ENCODE peak calls at places on chromosomes 3 and 15, in eight cellular contexts. One of them, this sample, is unnamed. For H3K4me1, the result is how much of the 10 kb centered on the place peaks cover.

GRCh38 chr3:100615684-100616083 is 6.3 kb downstream of the ADGRG7 start:
- DNase-seq in GM12878: no peak
- DNase-seq in body of pancreas: no peak
- DNase-seq in cardiac muscle cell: no peak
- DNase-seq in GM23248: peak
- DNase-seq in CD4-positive, alpha-beta memory T cell: no peak
- DNase-seq in K562: no peak
- DNase-seq in gastrocnemius medialis: no peak
- DNase-seq in this sample: no peak

GRCh38 chr3:120341658-120342346 is 7.4 kb downstream of the LRRC58 start:
- DNase-seq in GM12878: no peak
- DNase-seq in body of pancreas: no peak
- DNase-seq in cardiac muscle cell: no peak
- DNase-seq in GM23248: no peak
- DNase-seq in CD4-positive, alpha-beta memory T cell: no peak
- DNase-seq in K562: no peak
- DNase-seq in gastrocnemius medialis: no peak
- DNase-seq in this sample: no peak

GRCh38 chr3:117734431-117734830 is 1024.9 kb downstream of the TUSC7 start:
- DNase-seq in GM12878: no peak
- DNase-seq in body of pancreas: no peak
- DNase-seq in cardiac muscle cell: no peak
- DNase-seq in GM23248: peak
- DNase-seq in CD4-positive, alpha-beta memory T cell: no peak
- DNase-seq in K562: no peak
- DNase-seq in gastrocnemius medialis: no peak
- DNase-seq in this sample: no peak

GRCh38 chr3:73546961-73547360 is 77.8 kb downstream of the PDZRN3 start:
- DNase-seq in GM12878: no peak
- DNase-seq in body of pancreas: no peak
- DNase-seq in cardiac muscle cell: no peak
- DNase-seq in GM23248: peak
- DNase-seq in CD4-positive, alpha-beta memory T cell: no peak
- DNase-seq in K562: no peak
- DNase-seq in gastrocnemius medialis: no peak
- DNase-seq in this sample: no peak

GRCh38 chr3:124268355-124268754 is 276.4 kb upstream of the ROPN1 start:
- DNase-seq in GM12878: no peak
- DNase-seq in body of pancreas: no peak
- DNase-seq in cardiac muscle cell: no peak
- DNase-seq in GM23248: no peak
- DNase-seq in CD4-positive, alpha-beta memory T cell: no peak
- DNase-seq in K562: no peak
- DNase-seq in gastrocnemius medialis: no peak
- DNase-seq in this sample: no peak

GRCh38 chr15:100928632-100929280 is 9.6 kb downstream of the LRRK1 start:
- DNase-seq in GM12878: no peak
- DNase-seq in body of pancreas: no peak
- DNase-seq in cardiac muscle cell: no peak
- DNase-seq in GM23248: no peak
- DNase-seq in CD4-positive, alpha-beta memory T cell: no peak
- DNase-seq in K562: no peak
- DNase-seq in gastrocnemius medialis: no peak
- DNase-seq in this sample: no peak

GRCh38 chr3:69294014-69294771 is 91.7 kb downstream of the FRMD4B start:
- DNase-seq in GM12878: no peak
- DNase-seq in body of pancreas: no peak
- DNase-seq in cardiac muscle cell: peak
- DNase-seq in GM23248: peak
- DNase-seq in CD4-positive, alpha-beta memory T cell: no peak
- DNase-seq in K562: no peak
- DNase-seq in gastrocnemius medialis: no peak
- DNase-seq in this sample: no peak

GRCh38 chr3:28347374-28348285 is 891 bp upstream of the ZCWPW2 start:
- DNase-seq in GM12878: no peak
- DNase-seq in body of pancreas: no peak
- DNase-seq in cardiac muscle cell: no peak
- DNase-seq in GM23248: peak
- DNase-seq in CD4-positive, alpha-beta memory T cell: no peak
- DNase-seq in K562: peak
- DNase-seq in gastrocnemius medialis: no peak
- DNase-seq in this sample: no peak

GRCh38 chr15:41794081-41794480 is 19.8 kb downstream of the MAPKBP1 start:
- DNase-seq in GM12878: no peak
- DNase-seq in body of pancreas: no peak
- DNase-seq in cardiac muscle cell: no peak
- DNase-seq in GM23248: peak
- DNase-seq in CD4-positive, alpha-beta memory T cell: no peak
- DNase-seq in K562: no peak
- DNase-seq in gastrocnemius medialis: no peak
- DNase-seq in this sample: no peak

GRCh38 chr3:195208631-195209030 is 62.3 kb downstream of the XXYLT1 start:
- DNase-seq in GM12878: no peak
- DNase-seq in body of pancreas: no peak
- DNase-seq in cardiac muscle cell: no peak
- DNase-seq in GM23248: no peak
- DNase-seq in CD4-positive, alpha-beta memory T cell: no peak
- DNase-seq in K562: no peak
- DNase-seq in gastrocnemius medialis: no peak
- DNase-seq in this sample: no peak

GRCh38 chr3:35640736-35641135 is 1.4 kb downstream of the ARPP21 start:
- DNase-seq in GM12878: no peak
- DNase-seq in body of pancreas: no peak
- DNase-seq in cardiac muscle cell: no peak
- DNase-seq in GM23248: no peak
- DNase-seq in CD4-positive, alpha-beta memory T cell: no peak
- DNase-seq in K562: no peak
- DNase-seq in gastrocnemius medialis: no peak
- DNase-seq in this sample: no peak

GRCh38 chr3:127368186-127369032 is 80.6 kb upstream of the PRR20G start:
- DNase-seq in GM12878: no peak
- DNase-seq in body of pancreas: no peak
- DNase-seq in cardiac muscle cell: no peak
- DNase-seq in GM23248: no peak
- DNase-seq in CD4-positive, alpha-beta memory T cell: no peak
- DNase-seq in K562: no peak
- DNase-seq in gastrocnemius medialis: no peak
- DNase-seq in this sample: no peak

GRCh38 chr3:179244874-179245273 is 6.0 kb downstream of the KCNMB3 start:
- DNase-seq in GM12878: no peak
- DNase-seq in body of pancreas: no peak
- DNase-seq in cardiac muscle cell: no peak
- DNase-seq in GM23248: no peak
- DNase-seq in CD4-positive, alpha-beta memory T cell: no peak
- DNase-seq in K562: no peak
- DNase-seq in gastrocnemius medialis: no peak
- DNase-seq in this sample: no peak

GRCh38 chr3:135513106-135514063 is 452.1 kb upstream of the PPP2R3A start:
- DNase-seq in GM12878: no peak
- DNase-seq in body of pancreas: no peak
- DNase-seq in cardiac muscle cell: no peak
- DNase-seq in GM23248: peak
- DNase-seq in CD4-positive, alpha-beta memory T cell: no peak
- DNase-seq in K562: peak
- DNase-seq in gastrocnemius medialis: no peak
- DNase-seq in this sample: no peak

GRCh38 chr3:57999423-58000115 is 8.7 kb upstream of the FLNB start:
- DNase-seq in GM12878: no peak
- DNase-seq in body of pancreas: no peak
- DNase-seq in cardiac muscle cell: no peak
- DNase-seq in GM23248: no peak
- DNase-seq in CD4-positive, alpha-beta memory T cell: no peak
- DNase-seq in K562: no peak
- DNase-seq in gastrocnemius medialis: no peak
- DNase-seq in this sample: no peak

GRCh38 chr15:59797756-59798604 is 108.9 kb upstream of the BNIP2 start:
- DNase-seq in GM12878: peak
- DNase-seq in body of pancreas: no peak
- DNase-seq in cardiac muscle cell: no peak
- DNase-seq in GM23248: no peak
- DNase-seq in CD4-positive, alpha-beta memory T cell: no peak
- DNase-seq in K562: no peak
- DNase-seq in gastrocnemius medialis: no peak
- DNase-seq in this sample: no peak

GRCh38 chr3:107987036-107987557 is 103.7 kb downstream of the CD47 start:
- DNase-seq in GM12878: no peak
- DNase-seq in body of pancreas: peak
- DNase-seq in cardiac muscle cell: no peak
- DNase-seq in GM23248: peak
- DNase-seq in CD4-positive, alpha-beta memory T cell: no peak
- DNase-seq in K562: no peak
- DNase-seq in gastrocnemius medialis: peak
- DNase-seq in this sample: peak

GRCh38 chr3:157531771-157532170 is 28.6 kb upstream of the VEPH1 start:
- DNase-seq in GM12878: no peak
- DNase-seq in body of pancreas: no peak
- DNase-seq in cardiac muscle cell: no peak
- DNase-seq in GM23248: peak
- DNase-seq in CD4-positive, alpha-beta memory T cell: no peak
- DNase-seq in K562: no peak
- DNase-seq in gastrocnemius medialis: no peak
- DNase-seq in this sample: no peak

GRCh38 chr3:149990423-149990953 is 19.8 kb upstream of the PFN2 start:
- DNase-seq in GM12878: no peak
- DNase-seq in body of pancreas: no peak
- DNase-seq in cardiac muscle cell: no peak
- DNase-seq in GM23248: no peak
- DNase-seq in CD4-positive, alpha-beta memory T cell: no peak
- DNase-seq in K562: no peak
- DNase-seq in gastrocnemius medialis: no peak
- DNase-seq in this sample: no peak

GRCh38 chr3:137568880-137569279 is 195.2 kb upstream of the SOX14 start:
- DNase-seq in GM12878: no peak
- DNase-seq in body of pancreas: no peak
- DNase-seq in cardiac muscle cell: no peak
- DNase-seq in GM23248: no peak
- DNase-seq in CD4-positive, alpha-beta memory T cell: no peak
- DNase-seq in K562: no peak
- DNase-seq in gastrocnemius medialis: no peak
- DNase-seq in this sample: no peak

GRCh38 chr3:185822221-185822956 is 2.5 kb downstream of the IGF2BP2 start:
- DNase-seq in GM12878: no peak
- DNase-seq in body of pancreas: no peak
- DNase-seq in cardiac muscle cell: no peak
- DNase-seq in GM23248: peak
- DNase-seq in CD4-positive, alpha-beta memory T cell: no peak
- DNase-seq in K562: no peak
- DNase-seq in gastrocnemius medialis: no peak
- DNase-seq in this sample: no peak

GRCh38 chr3:196207833-196208607 is 3.2 kb downstream of the ZDHHC19 start:
- DNase-seq in GM12878: no peak
- DNase-seq in body of pancreas: peak
- DNase-seq in cardiac muscle cell: peak
- DNase-seq in GM23248: peak
- DNase-seq in CD4-positive, alpha-beta memory T cell: peak
- DNase-seq in K562: peak
- DNase-seq in gastrocnemius medialis: no peak
- DNase-seq in this sample: no peak

GRCh38 chr3:144273611-144274010 is 302.0 kb downstream of the DIPK2A start:
- DNase-seq in GM12878: no peak
- DNase-seq in body of pancreas: no peak
- DNase-seq in cardiac muscle cell: no peak
- DNase-seq in GM23248: peak
- DNase-seq in CD4-positive, alpha-beta memory T cell: no peak
- DNase-seq in K562: no peak
- DNase-seq in gastrocnemius medialis: no peak
- DNase-seq in this sample: no peak

GRCh38 chr15:48109856-48110531 is 10.8 kb upstream of the SLC24A5 start:
- DNase-seq in GM12878: no peak
- DNase-seq in body of pancreas: no peak
- DNase-seq in cardiac muscle cell: no peak
- DNase-seq in GM23248: no peak
- DNase-seq in CD4-positive, alpha-beta memory T cell: no peak
- DNase-seq in K562: no peak
- DNase-seq in gastrocnemius medialis: no peak
- DNase-seq in this sample: no peak

GRCh38 chr3:155065537-155065936 is 14.6 kb upstream of the MME start:
- DNase-seq in GM12878: no peak
- DNase-seq in body of pancreas: no peak
- DNase-seq in cardiac muscle cell: no peak
- DNase-seq in GM23248: peak
- DNase-seq in CD4-positive, alpha-beta memory T cell: no peak
- DNase-seq in K562: no peak
- DNase-seq in gastrocnemius medialis: peak
- DNase-seq in this sample: no peak

GRCh38 chr3:40972350-40972749 is 227.0 kb upstream of the CTNNB1 start:
- DNase-seq in GM12878: no peak
- DNase-seq in body of pancreas: no peak
- DNase-seq in cardiac muscle cell: no peak
- DNase-seq in GM23248: no peak
- DNase-seq in CD4-positive, alpha-beta memory T cell: no peak
- DNase-seq in K562: no peak
- DNase-seq in gastrocnemius medialis: no peak
- DNase-seq in this sample: no peak
- H3K27ac ChIP-seq in GM12878: peak
- H3K27ac ChIP-seq in body of pancreas: no peak
- H3K27ac ChIP-seq in cardiac muscle cell: peak
- H3K27ac ChIP-seq in GM23248: peak
- H3K27ac ChIP-seq in CD4-positive, alpha-beta memory T cell: no peak
- H3K27ac ChIP-seq in K562: no peak
- H3K27ac ChIP-seq in gastrocnemius medialis: peak
- H3K27ac ChIP-seq in this sample: peak

GRCh38 chr15:82044373-82045178 is 1.2 kb downstream of the MEX3B start:
- DNase-seq in GM12878: no peak
- DNase-seq in body of pancreas: peak
- DNase-seq in cardiac muscle cell: peak
- DNase-seq in GM23248: peak
- DNase-seq in CD4-positive, alpha-beta memory T cell: peak
- DNase-seq in K562: peak
- DNase-seq in gastrocnemius medialis: peak
- DNase-seq in this sample: peak
- H3K4me3 ChIP-seq in GM12878: peak
- H3K4me3 ChIP-seq in body of pancreas: no peak
- H3K4me3 ChIP-seq in cardiac muscle cell: peak
- H3K4me3 ChIP-seq in GM23248: peak
- H3K4me3 ChIP-seq in CD4-positive, alpha-beta memory T cell: peak
- H3K4me3 ChIP-seq in K562: peak
- H3K4me3 ChIP-seq in gastrocnemius medialis: peak
- H3K4me3 ChIP-seq in this sample: peak

GRCh38 chr3:172213168-172213567 is 173.8 kb downstream of the FNDC3B start:
- DNase-seq in GM12878: peak
- DNase-seq in body of pancreas: no peak
- DNase-seq in cardiac muscle cell: no peak
- DNase-seq in GM23248: peak
- DNase-seq in CD4-positive, alpha-beta memory T cell: no peak
- DNase-seq in K562: no peak
- DNase-seq in gastrocnemius medialis: no peak
- DNase-seq in this sample: no peak
- H3K4me1 ChIP-seq in GM12878: under half
- H3K4me1 ChIP-seq in body of pancreas: half or more
- H3K4me1 ChIP-seq in cardiac muscle cell: under half
- H3K4me1 ChIP-seq in GM23248: under half
- H3K4me1 ChIP-seq in CD4-positive, alpha-beta memory T cell: under half
- H3K4me1 ChIP-seq in K562: under half
- H3K4me1 ChIP-seq in gastrocnemius medialis: half or more
- H3K4me1 ChIP-seq in this sample: half or more

DNA sequence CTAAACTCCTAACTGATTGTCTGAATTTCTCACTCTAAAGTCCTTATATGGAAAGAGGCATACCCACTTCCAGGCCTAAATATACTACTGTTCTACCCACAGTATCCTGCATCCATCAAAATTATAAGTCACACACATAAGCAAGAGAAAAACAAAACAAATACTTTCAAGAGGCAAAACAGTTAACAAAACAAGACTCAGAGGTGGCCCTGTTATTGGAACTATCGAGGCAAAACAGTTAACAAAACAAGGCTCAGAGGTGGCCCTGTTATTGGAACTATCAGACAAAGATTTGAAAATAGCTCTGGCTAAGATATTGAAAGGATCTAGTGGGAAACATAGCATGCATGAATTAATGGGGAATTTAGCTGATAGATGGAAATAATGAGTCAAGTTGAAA is 224.2 kb upstream of the CGNL1 start:
- DNase-seq in GM12878: no peak
- DNase-seq in body of pancreas: no peak
- DNase-seq in cardiac muscle cell: no peak
- DNase-seq in GM23248: no peak
- DNase-seq in CD4-positive, alpha-beta memory T cell: no peak
- DNase-seq in K562: no peak
- DNase-seq in gastrocnemius medialis: no peak
- DNase-seq in this sample: no peak
- H3K27ac ChIP-seq in GM12878: no peak
- H3K27ac ChIP-seq in body of pancreas: no peak
- H3K27ac ChIP-seq in cardiac muscle cell: no peak
- H3K27ac ChIP-seq in GM23248: no peak
- H3K27ac ChIP-seq in CD4-positive, alpha-beta memory T cell: no peak
- H3K27ac ChIP-seq in K562: no peak
- H3K27ac ChIP-seq in gastrocnemius medialis: no peak
- H3K27ac ChIP-seq in this sample: no peak

This sample was measured in tibial artery.